ENCODE peak calls at places on chromosomes 11 and 22, in seven cellular contexts. A is A549, C is mammary epithelial cell, Y is esophagus squamous epithelium, F is pancreas, N is adrenal gland, Z is vagina. R is an unnamed sample. For H3K9me3 and H3K4me1, the result is how much of the 10 kb centered on the place peaks cover.

GRCh38 chr11:23727821-23728220 is 769.0 kb upstream of the LUZP2 start:
- DNase-seq in A (peak), C (peak), Y (no peak), F (no peak), N (no peak), Z (no peak), R (no peak)

GRCh38 chr22:39477542-39477941 is 20.7 kb downstream of the MGAT3 start:
- DNase-seq in A (no peak), C (no peak), Y (no peak), F (no peak), N (no peak), Z (no peak), R (no peak)

GRCh38 chr22:29143848-29144785 is 61.6 kb upstream of the EMID1 start:
- DNase-seq in A (no peak), C (no peak), Y (no peak), F (no peak), N (peak), Z (peak), R (no peak)

GRCh38 chr11:125457814-125458343 is 38.2 kb downstream of the FEZ1 start:
- DNase-seq in A (no peak), C (no peak), Y (no peak), F (no peak), N (peak), Z (no peak), R (peak)

GRCh38 chr22:43481528-43482309 is 69.9 kb downstream of the MPPED1 start:
- DNase-seq in A (no peak), C (no peak), Y (no peak), F (no peak), N (no peak), Z (no peak), R (peak)

GRCh38 chr11:63970902-63971301 is 3.5 kb upstream of the COX8A start:
- DNase-seq in A (no peak), C (no peak), Y (no peak), F (no peak), N (no peak), Z (no peak), R (no peak)

GRCh38 chr11:110935018-110935640 is 222.9 kb upstream of the ARHGAP20 start:
- DNase-seq in A (no peak), C (no peak), Y (no peak), F (no peak), N (no peak), Z (no peak), R (no peak)

GRCh38 chr11:43709689-43710088 is 29.2 kb downstream of the HSD17B12 start:
- DNase-seq in A (no peak), C (no peak), Y (no peak), F (no peak), N (no peak), Z (no peak), R (no peak)

GRCh38 chr22:20093437-20093836 is 13.4 kb downstream of the DGCR8 start:
- DNase-seq in A (no peak), C (no peak), Y (no peak), F (peak), N (no peak), Z (no peak), R (peak)

GRCh38 chr11:30879322-30880020 is 293.3 kb upstream of the MPPED2 start:
- DNase-seq in A (no peak), C (no peak), Y (no peak), F (no peak), N (no peak), Z (no peak), R (no peak)

GRCh38 chr22:50731811-50732624 is 6.0 kb upstream of the ACR start:
- DNase-seq in A (peak), C (peak), Y (no peak), F (peak), N (peak), Z (no peak), R (peak)

GRCh38 chr11:85627332-85627997 is at the start of gene DLG2:
- DNase-seq in A (no peak), C (peak), Y (no peak), F (peak), N (peak), Z (no peak), R (no peak)

GRCh38 chr11:35531246-35531645 is 5.8 kb upstream of the PAMR1 start:
- DNase-seq in A (no peak), C (no peak), Y (no peak), F (no peak), N (no peak), Z (no peak), R (no peak)

GRCh38 chr11:48167380-48167779 is 49.2 kb upstream of the OR4B1 start:
- DNase-seq in A (no peak), C (no peak), Y (no peak), F (no peak), N (no peak), Z (no peak), R (no peak)

GRCh38 chr11:121870202-121871045 is 245.6 kb downstream of the BLID start:
- DNase-seq in A (no peak), C (no peak), Y (no peak), F (no peak), N (no peak), Z (no peak), R (no peak)

GRCh38 chr11:33268945-33269567 is 11.9 kb downstream of the HIPK3 start:
- DNase-seq in A (no peak), C (no peak), Y (no peak), F (no peak), N (no peak), Z (no peak), R (no peak)

GRCh38 chr11:7974668-7975067 is 9.4 kb upstream of the NLRP10 start:
- DNase-seq in A (no peak), C (no peak), Y (no peak), F (no peak), N (no peak), Z (no peak), R (no peak)

GRCh38 chr22:35191412-35191811 is 65.9 kb upstream of the HMGXB4 start:
- DNase-seq in A (peak), C (peak), Y (no peak), F (no peak), N (no peak), Z (no peak), R (no peak)

GRCh38 chr11:24617856-24618255 is 121.0 kb downstream of the LUZP2 start:
- DNase-seq in A (no peak), C (no peak), Y (no peak), F (no peak), N (no peak), Z (no peak), R (no peak)

GRCh38 chr22:36010913-36011312 is 17.7 kb downstream of the RBFOX2 start:
- DNase-seq in A (no peak), C (peak), Y (no peak), F (no peak), N (no peak), Z (no peak), R (no peak)

GRCh38 chr11:130932086-130932712 is 15.9 kb upstream of the SNX19 start:
- DNase-seq in A (no peak), C (no peak), Y (no peak), F (no peak), N (no peak), Z (no peak), R (no peak)

GRCh38 chr11:5229388-5229787 is 2.5 kb upstream of the HBB start:
- DNase-seq in A (no peak), C (no peak), Y (no peak), F (no peak), N (no peak), Z (no peak), R (no peak)

GRCh38 chr22:50739279-50739691 is 1.3 kb downstream of the ACR start:
- DNase-seq in A (no peak), C (no peak), Y (no peak), F (peak), N (no peak), Z (no peak), R (peak)

GRCh38 chr11:92808009-92808408 is 161.4 kb upstream of the MTNR1B start:
- DNase-seq in A (no peak), C (no peak), Y (no peak), F (no peak), N (no peak), Z (no peak), R (no peak)

GRCh38 chr11:70111269-70112016 is 33.3 kb downstream of the ANO1 start:
- DNase-seq in A (peak), C (no peak), Y (no peak), F (peak), N (peak), Z (no peak), R (peak)

GRCh38 chr22:47287516-47287915 is 525.1 kb downstream of the TBC1D22A start:
- DNase-seq in A (no peak), C (no peak), Y (no peak), F (peak), N (no peak), Z (no peak), R (no peak)
- H3K9me3 ChIP-seq in A (under half), C (under half), Y (under half), F (under half), N (under half), Z (under half), R (under half)

GRCh38 chr22:25396615-25397200 is 167.8 kb upstream of the GRK3 start:
- DNase-seq in A (no peak), C (no peak), Y (no peak), F (no peak), N (no peak), Z (no peak), R (peak)
- H3K4me1 ChIP-seq in A (half or more), C (under half), Y (under half), F (under half), N (under half), Z (under half), R (under half)

DNA sequence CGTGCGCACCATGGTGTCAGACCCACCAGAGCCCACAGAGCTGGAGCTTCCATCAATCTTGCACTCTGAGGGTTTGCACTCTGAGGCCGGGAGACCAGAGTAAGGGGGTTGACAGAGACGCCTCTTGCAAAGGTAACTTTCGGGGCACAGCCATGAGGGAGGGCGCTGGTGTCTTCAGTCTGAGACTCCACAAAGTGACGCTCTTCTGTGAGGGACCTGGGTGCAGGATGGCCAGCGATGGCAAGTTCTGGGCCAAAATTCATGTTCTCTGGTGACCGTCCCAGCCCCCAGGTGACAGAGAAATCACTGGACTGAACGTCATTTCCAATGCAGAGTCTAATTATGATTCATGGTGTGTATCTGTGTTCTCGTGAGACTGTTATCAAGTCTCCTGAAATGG is 1395.2 kb downstream of the TBC1D22A start:
- DNase-seq in A (no peak), C (no peak), Y (no peak), F (no peak), N (no peak), Z (no peak), R (no peak)
- H3K9me3 ChIP-seq in A (under half), C (under half), Y (under half), F (under half), N (under half), Z (under half), R (under half)

DNA sequence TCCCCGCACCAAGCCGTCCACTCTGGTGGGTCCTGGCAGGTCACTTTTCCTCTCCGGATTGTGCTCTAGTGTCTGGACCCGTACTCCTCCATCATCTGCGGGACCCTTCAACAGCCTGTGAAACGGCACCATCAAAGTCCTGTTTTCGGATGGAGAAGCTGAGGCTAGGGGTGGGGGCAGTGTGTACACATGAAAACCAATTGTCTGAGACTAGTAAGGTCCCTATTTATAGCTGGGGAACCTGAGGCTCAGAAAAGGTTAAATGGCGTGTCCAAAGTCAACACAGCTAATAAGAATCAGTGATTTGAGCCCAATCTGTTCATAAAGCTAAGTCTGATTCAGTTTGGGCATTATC is 666 bp upstream of the LRRC32 start:
- DNase-seq in A (no peak), C (no peak), Y (no peak), F (no peak), N (no peak), Z (no peak), R (no peak)
- H3K4me1 ChIP-seq in A (under half), C (under half), Y (under half), F (under half), N (under half), Z (half or more), R (under half)